ENCODE peak calls at places on chromosomes 7 and 10, in eight cellular contexts. E, G, C, S, M, N, A and J are unnamed samples.

GRCh38 chr7:45147858-45148652 is 9.5 kb upstream of the RAMP3 start:
- DNase-seq in S (no peak), A (no peak), N (no peak), M (no peak), E (no peak), C (no peak), G (no peak), J (peak)

GRCh38 chr7:28807396-28807994 is 150.6 kb downstream of the TRIL start:
- DNase-seq in N (no peak), A (no peak), C (no peak), S (peak), G (no peak), E (no peak), M (no peak), J (no peak)

GRCh38 chr7:108973075-108973474 is 403.4 kb downstream of the DNAJB9 start:
- DNase-seq in E (no peak), G (no peak), M (no peak), S (peak), C (no peak), A (no peak), N (no peak), J (peak)

GRCh38 chr10:44650576-44651394 is 260.4 kb upstream of the TMEM72 start:
- DNase-seq in C (no peak), A (no peak), M (no peak), E (no peak), S (peak), G (no peak), N (no peak), J (no peak)

GRCh38 chr7:37027104-37027503 is 302.8 kb upstream of the AOAH start:
- DNase-seq in G (no peak), E (no peak), N (no peak), A (no peak), S (no peak), M (no peak), C (no peak), J (no peak)

GRCh38 chr10:125795111-125795510 is 19.5 kb upstream of the MMP21 start:
- DNase-seq in G (no peak), M (peak), S (peak), N (no peak), A (no peak), C (no peak), E (no peak), J (no peak)

GRCh38 chr10:79061441-79062315 is 7.1 kb upstream of the ZMIZ1 start:
- DNase-seq in A (no peak), E (no peak), N (no peak), G (no peak), C (no peak), S (no peak), M (no peak), J (no peak)

GRCh38 chr7:137772221-137772620 is 74.6 kb downstream of the DGKI start:
- DNase-seq in G (no peak), N (no peak), E (no peak), A (no peak), S (no peak), C (no peak), M (no peak), J (no peak)

GRCh38 chr7:22920664-22921063 is 93.3 kb downstream of the HYCC1 start:
- DNase-seq in G (no peak), C (no peak), M (no peak), A (no peak), N (no peak), E (no peak), S (no peak), J (peak)

GRCh38 chr10:96130326-96130758 is 245 bp downstream of the ZNF518A start:
- DNase-seq in G (peak), E (peak), C (peak), S (peak), M (peak), N (peak), A (peak), J (peak)

GRCh38 chr10:91185239-91185875 is 35.1 kb upstream of the PCGF5 start:
- DNase-seq in N (no peak), S (peak), A (no peak), C (peak), G (no peak), E (no peak), M (no peak), J (no peak)

GRCh38 chr10:110803830-110804338 is 67.8 kb upstream of the PDCD4 start:
- DNase-seq in M (peak), S (peak), A (peak), E (no peak), G (peak), C (no peak), N (no peak), J (peak)

GRCh38 chr10:103915794-103916193 is 2.2 kb downstream of the STN1 start:
- DNase-seq in N (no peak), C (no peak), A (no peak), M (no peak), G (no peak), E (no peak), S (peak), J (no peak)

GRCh38 chr7:45402480-45403218 is 171.5 kb upstream of the ADCY1 start:
- DNase-seq in A (no peak), N (no peak), C (no peak), S (peak), G (no peak), M (no peak), E (no peak), J (no peak)

GRCh38 chr7:28815928-28816373 is 142.2 kb downstream of the TRIL start:
- DNase-seq in N (no peak), S (no peak), M (no peak), C (no peak), A (no peak), E (no peak), G (no peak), J (no peak)

GRCh38 chr7:134690614-134691504 is 44.2 kb downstream of the BPGM start:
- DNase-seq in C (no peak), N (no peak), M (peak), A (no peak), G (no peak), E (no peak), S (peak), J (no peak)

GRCh38 chr7:133180717-133181116 is 72.2 kb upstream of the EXOC4 start:
- DNase-seq in E (no peak), G (no peak), A (no peak), N (no peak), S (no peak), C (no peak), M (no peak), J (no peak)

GRCh38 chr10:60645928-60646433 is 132.3 kb upstream of the CDK1 start:
- DNase-seq in C (no peak), S (peak), M (no peak), N (no peak), G (no peak), E (no peak), A (no peak), J (no peak)

GRCh38 chr10:23686722-23687121 is 247.8 kb downstream of the OTUD1 start:
- DNase-seq in N (no peak), A (no peak), S (no peak), G (no peak), C (no peak), M (no peak), E (no peak), J (peak)

GRCh38 chr7:18357691-18358090 is 137.9 kb upstream of the HDAC9 start:
- DNase-seq in C (no peak), A (no peak), E (no peak), M (no peak), G (no peak), N (no peak), S (no peak), J (no peak)

GRCh38 chr10:70749756-70750155 is 35.4 kb downstream of the TBATA start:
- DNase-seq in S (no peak), M (no peak), E (no peak), N (no peak), A (no peak), G (no peak), C (peak), J (no peak)

GRCh38 chr10:100755821-100756220 is 10.4 kb downstream of the PAX2 start:
- DNase-seq in M (no peak), E (no peak), S (no peak), C (no peak), N (no peak), G (no peak), A (no peak), J (no peak)

GRCh38 chr7:98240961-98241673 is 10.9 kb downstream of the TECPR1 start:
- DNase-seq in M (peak), C (no peak), N (no peak), E (no peak), S (peak), A (no peak), G (peak), J (peak)

GRCh38 chr7:2882111-2882510 is 38.0 kb upstream of the GNA12 start:
- DNase-seq in E (no peak), M (no peak), G (no peak), N (no peak), A (no peak), S (no peak), C (no peak), J (peak)

GRCh38 chr10:91126471-91126870 is 94.0 kb upstream of the PCGF5 start:
- DNase-seq in M (no peak), C (no peak), E (no peak), G (no peak), N (no peak), S (no peak), A (no peak), J (no peak)

GRCh38 chr10:62626817-62627216 is 177.7 kb upstream of the ADO start:
- DNase-seq in E (no peak), C (no peak), S (no peak), A (no peak), M (no peak), N (no peak), G (peak), J (no peak)

GRCh38 chr7:5679741-5680473 is 101.6 kb downstream of the RNF216 start:
- DNase-seq in A (peak), C (peak), N (no peak), M (peak), S (no peak), G (no peak), E (no peak), J (peak)

GRCh38 chr10:22043327-22043633 is 39.8 kb upstream of the DNAJC1 start:
- DNase-seq in G (no peak), M (no peak), E (no peak), N (no peak), A (no peak), C (no peak), S (no peak), J (no peak)

GRCh38 chr10:20614911-20615310 is 282.2 kb downstream of the NEBL start:
- DNase-seq in G (no peak), A (no peak), S (no peak), C (no peak), N (no peak), E (no peak), M (no peak), J (no peak)